ENCODE peak calls at places on chromosomes 13 and 19, in eight cellular contexts. M, K, U, O, S, D, Z and Y are unnamed samples.

GRCh38 chr13:29887651-29888050 is 37.2 kb upstream of the UBL3 start:
- DNase-seq in D (no peak), K (no peak), Z (peak; percentile 17), U (no peak), M (no peak), S (no peak), O (no peak), Y (no peak)

GRCh38 chr19:49781394-49781793 is 14.6 kb downstream of the AP2A1 start:
- DNase-seq in U (no peak), Z (no peak), D (no peak), K (no peak), M (no peak), O (no peak), S (no peak), Y (no peak)

GRCh38 chr19:41492843-41493242 is 49.9 kb downstream of the ERICH4 start:
- DNase-seq in S (no peak), M (no peak), U (no peak), K (no peak), Z (no peak), O (no peak), D (no peak), Y (no peak)

GRCh38 chr13:35979378-35979911 is 151.7 kb downstream of the DCLK1 start:
- DNase-seq in D (peak; percentile 98), O (peak; percentile 96), Z (no peak), K (peak; percentile 45), M (peak; percentile 75), S (peak; percentile 97), U (no peak), Y (peak; percentile 55)

GRCh38 chr19:9945319-9945966 is 9.1 kb upstream of the OLFM2 start:
- DNase-seq in U (no peak), K (peak; percentile 73), D (peak; percentile 99), M (peak; percentile 90), S (peak; percentile 99), O (peak; percentile 99), Z (no peak), Y (peak; percentile 38)

GRCh38 chr19:38209671-38210457 is 14.2 kb downstream of the DPF1 start:
- DNase-seq in K (peak; percentile 47), O (peak; percentile 73), Z (peak; percentile 41), D (peak; percentile 43), U (no peak), S (peak; percentile 52), M (peak; percentile 29), Y (peak; percentile 60)

GRCh38 chr19:42193706-42194105 is 23.8 kb downstream of the DEDD2 start:
- DNase-seq in O (no peak), Z (no peak), S (peak; percentile 81), K (no peak), M (no peak), D (peak; percentile 42), U (no peak), Y (no peak)

GRCh38 chr19:8577247-8577646 is at the start of gene MYO1F:
- DNase-seq in U (no peak), D (no peak), K (peak; percentile 66), O (no peak), S (no peak), M (peak; percentile 51), Z (no peak), Y (peak; percentile 24)

GRCh38 chr13:63025741-63026140 is 1610.1 kb upstream of the PCDH20 start:
- DNase-seq in O (no peak), U (no peak), S (no peak), M (no peak), D (no peak), K (no peak), Z (no peak), Y (no peak)

GRCh38 chr19:4375620-4376228 is 24.6 kb downstream of the SH3GL1 start:
- DNase-seq in D (peak; percentile 76), K (peak; percentile 38), U (no peak), M (peak; percentile 29), Z (peak; percentile 81), S (peak; percentile 86), O (peak; percentile 87), Y (peak; percentile 66)

GRCh38 chr13:49516467-49516866 is 20.7 kb downstream of the PHF11 start:
- DNase-seq in S (no peak), U (no peak), O (no peak), D (no peak), Z (no peak), M (peak; percentile 67), K (no peak), Y (no peak)
- H3K36me3 ChIP-seq in S (no peaks in the 10 kb centered on the region), U (peaks cover 64% of the 10 kb centered on the region), O (peaks cover 10% of the 10 kb centered on the region), D (peaks cover 9% of the 10 kb centered on the region), Z (no peaks in the 10 kb centered on the region), M (peaks cover 31% of the 10 kb centered on the region), K (no peaks in the 10 kb centered on the region), Y (peaks cover 14% of the 10 kb centered on the region)

DNA sequence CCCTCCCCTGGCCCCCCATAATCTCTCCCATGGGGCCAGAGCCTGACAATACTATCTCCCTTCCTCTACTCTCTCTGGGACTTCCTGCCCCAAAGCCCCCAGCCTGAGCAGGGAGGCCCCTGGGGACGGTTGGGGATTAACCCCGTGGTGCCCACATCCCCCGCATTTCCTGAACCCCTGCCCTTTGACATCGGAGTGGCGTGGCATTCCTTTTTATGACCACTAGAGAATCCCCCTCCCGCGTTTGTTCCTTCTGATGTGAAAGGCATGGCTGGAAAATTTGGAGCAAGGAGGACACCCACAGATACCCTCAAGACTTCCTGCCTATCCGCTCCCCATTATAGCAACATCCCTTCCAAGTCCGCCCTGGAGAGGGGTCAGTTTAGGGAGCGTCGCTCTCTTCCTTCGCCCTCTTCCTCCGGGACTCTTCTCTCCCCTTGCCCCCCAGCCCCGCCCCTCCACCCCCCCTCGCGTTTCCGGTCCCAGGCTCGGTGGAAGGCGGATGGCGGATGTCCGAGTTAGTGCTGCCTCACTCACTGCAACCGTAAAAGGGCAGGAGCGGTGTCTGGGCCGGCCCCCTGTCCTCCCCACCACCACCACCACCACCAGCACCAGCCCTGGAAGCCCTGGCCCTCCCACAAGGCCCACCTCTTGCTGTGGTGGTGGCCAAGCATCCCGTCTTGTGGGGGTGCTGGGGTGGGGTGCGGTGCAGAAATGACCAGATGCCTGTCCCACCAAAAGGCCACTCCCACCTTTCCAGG is 1.8 kb downstream of the VASP start:
- DNase-seq in M (peak; percentile 74), Z (peak; percentile 70), S (peak; percentile 84), K (peak; percentile 86), U (no peak), O (peak; percentile 69), D (peak; percentile 79), Y (peak; percentile 70)
- H3K4me1 ChIP-seq in M (peaks cover 45% of the 10 kb centered on the region), Z (peaks cover 10% of the 10 kb centered on the region), S (no peaks in the 10 kb centered on the region), K (peaks cover 53% of the 10 kb centered on the region), U (peaks cover 34% of the 10 kb centered on the region), O (peaks cover 15% of the 10 kb centered on the region), D (peaks cover 12% of the 10 kb centered on the region), Y (peaks cover 31% of the 10 kb centered on the region)

GRCh38 chr13:91078093-91078679 is 269.3 kb upstream of the MIR17HG start:
- DNase-seq in S (peak; percentile 41), D (peak; percentile 4), M (no peak), K (no peak), Z (no peak), U (no peak), O (peak; percentile 1), Y (no peak)

GRCh38 chr13:91066745-91067144 is 280.7 kb upstream of the MIR17HG start:
- DNase-seq in Z (no peak), M (no peak), D (no peak), U (no peak), S (no peak), O (no peak), K (no peak), Y (no peak)

DNA sequence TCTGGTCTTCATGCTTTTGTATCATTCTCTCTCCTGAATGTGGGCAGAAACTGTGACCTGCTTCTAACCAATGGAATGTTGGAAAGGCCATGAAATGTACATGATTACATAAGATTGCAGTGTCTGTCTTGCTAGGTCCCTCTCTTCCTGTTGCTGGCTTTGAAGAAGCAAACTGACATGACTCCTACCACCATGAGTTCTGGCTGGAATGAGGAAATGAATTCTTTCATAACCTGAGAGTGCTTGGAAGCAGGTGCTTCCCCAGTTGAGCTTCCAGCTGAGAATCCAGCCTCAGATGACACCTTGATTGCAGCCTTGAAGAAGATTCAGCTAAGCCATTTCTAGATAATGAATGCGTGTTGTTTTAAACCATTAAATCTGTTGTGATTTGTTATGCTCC is 275.0 kb upstream of the MIR17HG start:
- DNase-seq in S (no peak), O (no peak), K (no peak), D (no peak), M (no peak), Z (no peak), U (no peak), Y (no peak)
- H3K4me3 ChIP-seq in S (no peak overlapping the region), O (no peak overlapping the region), K (no peak overlapping the region), D (no peak overlapping the region), M (no peak overlapping the region), Z (no peak overlapping the region), U (no peak overlapping the region), Y (no peak overlapping the region)

GRCh38 chr19:18145391-18145999 is 7.5 kb upstream of the PIK3R2 start:
- DNase-seq in O (no peak), K (no peak), U (no peak), S (no peak), M (no peak), D (no peak), Z (no peak), Y (no peak)
- H3K36me3 ChIP-seq in O (peaks cover 11% of the 10 kb centered on the region), K (no peaks in the 10 kb centered on the region), U (peaks cover 86% of the 10 kb centered on the region), S (peaks cover 6% of the 10 kb centered on the region), M (peaks cover 53% of the 10 kb centered on the region), D (peaks cover 11% of the 10 kb centered on the region), Z (peaks cover 35% of the 10 kb centered on the region), Y (peaks cover 47% of the 10 kb centered on the region)

DNA sequence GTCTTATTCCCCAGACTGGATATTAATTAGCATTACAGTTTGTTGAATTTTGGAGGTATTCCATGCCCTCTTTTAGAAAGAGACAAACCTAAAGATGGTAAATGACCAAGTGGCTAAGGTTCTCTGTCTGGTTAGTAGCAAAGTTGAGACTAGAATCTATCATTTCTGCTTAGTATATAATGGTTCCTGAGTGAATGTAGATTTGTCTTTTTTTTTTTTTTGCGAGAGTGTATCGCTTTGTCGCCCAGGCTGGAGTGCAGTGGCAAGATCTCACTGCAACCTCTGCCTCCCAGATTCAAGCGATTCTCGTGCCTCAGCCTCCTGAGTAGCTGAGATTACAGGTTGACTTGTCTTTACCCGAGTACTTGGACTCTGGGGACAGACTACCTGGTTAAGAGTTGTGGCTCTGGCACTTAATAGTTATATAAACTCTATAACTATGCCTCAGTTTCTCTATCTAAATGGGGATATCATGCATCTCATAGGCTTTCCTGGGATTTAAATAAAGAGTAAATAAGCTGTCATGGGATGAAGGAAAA is 2.7 kb downstream of the NAA16 start:
- DNase-seq in Z (no peak), M (no peak), K (no peak), D (no peak), O (no peak), U (no peak), S (no peak), Y (no peak)
- H3K4me1 ChIP-seq in Z (peaks cover 10% of the 10 kb centered on the region), M (peaks cover 37% of the 10 kb centered on the region), K (peaks cover 13% of the 10 kb centered on the region), D (peaks cover 7% of the 10 kb centered on the region), O (peaks cover 30% of the 10 kb centered on the region), U (peaks cover 29% of the 10 kb centered on the region), S (peaks cover 22% of the 10 kb centered on the region), Y (peaks cover 65% of the 10 kb centered on the region)